ENCODE peak calls at places on chromosome 5, in seven cellular contexts. L is mammary epithelial cell, C is tibial nerve, E is body of pancreas, R is colonic mucosa, I is cardiac muscle cell, M is transverse colon. N is an unnamed sample. For H3K27me3, the result is how much of the 10 kb centered on the place peaks cover.

GRCh38 chr5:147046226-147046625 is 167.7 kb upstream of the PPP2R2B start:
- DNase-seq in L (no peak), C (no peak), E (no peak), R (no peak), I (no peak), M (no peak), N (no peak)

GRCh38 chr5:55564716-55565115 is 30.0 kb upstream of the PLPP1 start:
- DNase-seq in L (peak), C (no peak), E (no peak), R (no peak), I (no peak), M (no peak), N (peak)

GRCh38 chr5:81856948-81857928 is 106.3 kb upstream of the SSBP2 start:
- DNase-seq in L (peak), C (peak), E (peak), R (peak), I (no peak), M (peak), N (no peak)

GRCh38 chr5:1182633-1183423 is 18.6 kb upstream of the SLC6A19 start:
- DNase-seq in L (no peak), C (no peak), E (peak), R (peak), I (no peak), M (peak), N (no peak)

GRCh38 chr5:9245071-9245470 is 300.8 kb downstream of the SEMA5A start:
- DNase-seq in L (peak), C (no peak), E (no peak), R (no peak), I (peak), M (no peak), N (peak)

GRCh38 chr5:133398646-133399081 is 213.7 kb downstream of the FSTL4 start:
- DNase-seq in L (no peak), C (no peak), E (no peak), R (no peak), I (no peak), M (no peak), N (no peak)

GRCh38 chr5:147453901-147454814 is 55.7 kb downstream of the DPYSL3 start:
- DNase-seq in L (peak), C (peak), E (peak), R (peak), I (peak), M (peak), N (peak)

GRCh38 chr5:177077335-177077734 is 9.4 kb upstream of the FGFR4 start:
- DNase-seq in L (no peak), C (no peak), E (no peak), R (no peak), I (no peak), M (no peak), N (no peak)

GRCh38 chr5:98794001-98794400 is 20.5 kb downstream of the RGMB start:
- DNase-seq in L (no peak), C (no peak), E (no peak), R (peak), I (no peak), M (no peak), N (no peak)

DNA sequence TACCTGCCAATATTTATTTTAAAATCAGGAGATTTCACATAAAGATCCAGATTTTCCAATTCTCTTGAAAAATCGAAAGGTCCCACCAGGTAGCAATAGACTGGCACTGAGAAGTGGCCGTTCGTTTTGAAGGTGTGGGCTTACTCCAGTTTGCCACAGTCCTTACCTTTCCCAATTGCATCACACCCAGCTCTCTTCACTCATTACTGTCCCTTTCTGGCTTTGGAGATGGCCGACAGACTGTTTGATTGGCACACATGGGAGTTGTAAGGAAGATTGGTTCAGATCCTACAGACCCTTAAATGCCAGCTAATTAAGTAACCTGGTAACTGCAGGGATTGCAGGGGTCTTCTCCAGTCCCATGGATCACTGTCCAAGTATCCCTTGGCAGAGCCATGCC is 68.7 kb upstream of the LARP1 start:
- DNase-seq in L (no peak), C (no peak), E (no peak), R (no peak), I (no peak), M (no peak), N (no peak)
- H3K27ac ChIP-seq in L (no peak), C (no peak), E (no peak), R (no peak), I (no peak), M (no peak), N (no peak)

GRCh38 chr5:43039468-43040286 is 442 bp downstream of the ANXA2R start:
- DNase-seq in L (no peak), C (peak), E (no peak), R (peak), I (peak), M (peak), N (no peak)
- H3K27me3 ChIP-seq in L (under half), C (under half), E (under half), R (under half), I (half or more), M (half or more), N (under half)

GRCh38 chr5:181050016-181050415 is 9.9 kb downstream of the BTNL9 start:
- DNase-seq in L (no peak), C (no peak), E (no peak), R (no peak), I (no peak), M (no peak), N (no peak)
- H3K27ac ChIP-seq in L (no peak), C (no peak), E (no peak), R (no peak), I (no peak), M (no peak), N (no peak)

DNA sequence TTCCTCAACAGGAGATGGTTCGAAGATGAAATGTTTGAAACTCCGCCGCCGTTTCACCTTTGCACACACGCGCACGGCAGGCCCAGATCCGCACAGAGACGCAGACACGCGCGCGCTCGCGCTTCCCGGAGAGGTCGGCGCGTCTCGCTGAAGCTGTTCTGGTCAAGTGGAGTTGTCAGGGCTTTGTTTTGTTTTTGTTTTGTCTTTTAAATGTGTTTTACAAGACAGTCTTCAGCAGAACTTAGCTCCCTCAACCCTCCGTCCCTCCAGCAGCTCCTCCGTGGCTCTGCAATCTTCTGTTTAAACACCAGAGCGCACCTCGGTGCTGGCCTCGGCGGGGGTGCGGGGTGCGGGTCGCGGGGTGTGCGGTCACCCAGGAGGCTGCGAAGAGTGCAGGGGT is 5.3 kb upstream of the IRX2 start:
- DNase-seq in L (no peak), C (no peak), E (no peak), R (no peak), I (no peak), M (no peak), N (no peak)
- H3K27me3 ChIP-seq in L (under half), C (half or more), E (under half), R (half or more), I (under half), M (half or more), N (under half)

GRCh38 chr5:149630337-149630736 is 49.0 kb downstream of the ARHGEF37 start:
- DNase-seq in L (no peak), C (no peak), E (no peak), R (no peak), I (no peak), M (no peak), N (no peak)
- H3K27ac ChIP-seq in L (no peak), C (no peak), E (no peak), R (no peak), I (no peak), M (no peak), N (no peak)